ENCODE peak calls at places on chromosome 14, in six cellular contexts. T, L, Y, N, I and B are unnamed samples.

GRCh38 chr14:73237219-73237785 is at the start of gene PAPLN:
- DNase-seq in T (no peak), L (no peak), Y (no peak), N (peak; percentile 77), I (peak; percentile 34), B (no peak)

GRCh38 chr14:95663226-95663797 is 22.9 kb upstream of the TCL1B start:
- DNase-seq in T (no peak), L (no peak), Y (no peak), N (no peak), I (no peak), B (no peak)

GRCh38 chr14:59591641-59592040 is 15.0 kb upstream of the CCDC175 start:
- DNase-seq in T (no peak), L (no peak), Y (no peak), N (no peak), I (no peak), B (no peak)

GRCh38 chr14:67577909-67578749 is 21.9 kb downstream of the PIGH start:
- DNase-seq in T (no peak), L (no peak), Y (no peak), N (no peak), I (no peak), B (no peak)

GRCh38 chr14:68898248-68899032 is 80.7 kb downstream of the ACTN1 start:
- DNase-seq in T (no peak), L (no peak), Y (no peak), N (no peak), I (no peak), B (no peak)

GRCh38 chr14:100837812-100838170 is 11.9 kb downstream of the MEG3 start:
- DNase-seq in T (no peak), L (no peak), Y (no peak), N (no peak), I (no peak), B (no peak)

GRCh38 chr14:20714593-20715250 is 26.2 kb downstream of the ANG start:
- DNase-seq in T (no peak), L (no peak), Y (peak; percentile 34), N (no peak), I (peak; percentile 41), B (no peak)

GRCh38 chr14:100711117-100711462 is 15.6 kb upstream of the DLK1 start:
- DNase-seq in T (no peak), L (no peak), Y (no peak), N (no peak), I (no peak), B (no peak)

GRCh38 chr14:89201645-89202044 is 215.4 kb downstream of the FOXN3 start:
- DNase-seq in T (no peak), L (no peak), Y (no peak), N (no peak), I (no peak), B (no peak)

GRCh38 chr14:34693228-34693939 is 21.0 kb downstream of the CFL2 start:
- DNase-seq in T (peak; percentile 94), L (no peak), Y (no peak), N (peak; percentile 70), I (peak; percentile 76), B (no peak)

GRCh38 chr14:93906341-93907329 is 20.5 kb upstream of the FAM181A start:
- DNase-seq in T (peak; percentile 86), L (peak; percentile 4), Y (peak; percentile 17), N (peak; percentile 87), I (peak; percentile 85), B (peak; percentile 57)

GRCh38 chr14:49945448-49946319 is 52.8 kb downstream of the ARF6 start:
- DNase-seq in T (no peak), L (peak; percentile 55), Y (no peak), N (no peak), I (no peak), B (no peak)

GRCh38 chr14:55599250-55599879 is 19.4 kb downstream of the KTN1 start:
- DNase-seq in T (no peak), L (no peak), Y (no peak), N (no peak), I (peak; percentile 96), B (no peak)

GRCh38 chr14:103828315-103828967 is 18.9 kb downstream of the PPP1R13B start:
- DNase-seq in T (no peak), L (no peak), Y (peak; percentile 23), N (no peak), I (no peak), B (no peak)

GRCh38 chr14:104582649-104583048 is 3.1 kb downstream of the C14orf180 start:
- DNase-seq in T (no peak), L (no peak), Y (no peak), N (no peak), I (peak; percentile 26), B (no peak)

GRCh38 chr14:34098045-34098984 is 147.4 kb upstream of the EGLN3 start:
- DNase-seq in T (no peak), L (peak; percentile 58), Y (peak; percentile 29), N (peak; percentile 47), I (peak; percentile 87), B (no peak)

GRCh38 chr14:94550041-94550440 is 11.2 kb upstream of the SERPINA4 start:
- DNase-seq in T (peak; percentile 45), L (no peak), Y (no peak), N (peak; percentile 46), I (no peak), B (no peak)

GRCh38 chr14:80906336-80906735 is 35.2 kb downstream of the CEP128 start:
- DNase-seq in T (no peak), L (no peak), Y (no peak), N (no peak), I (no peak), B (no peak)

GRCh38 chr14:52949711-52950409 is 990 bp downstream of the FERMT2 start:
- DNase-seq in T (no peak), L (peak; percentile 75), Y (peak; percentile 46), N (no peak), I (peak; percentile 89), B (no peak)

GRCh38 chr14:91317381-91318313 is 73.1 kb upstream of the GPR68 start:
- DNase-seq in T (no peak), L (no peak), Y (no peak), N (no peak), I (no peak), B (no peak)

GRCh38 chr14:41586237-41586636 is 20.4 kb upstream of the LRFN5 start:
- DNase-seq in T (no peak), L (no peak), Y (no peak), N (no peak), I (no peak), B (no peak)
- H3K23ac ChIP-seq in T (no peak overlapping the region), L (no peak overlapping the region), Y (no peak overlapping the region), N (no peak overlapping the region), I (no peak overlapping the region), B (no peak overlapping the region)

DNA sequence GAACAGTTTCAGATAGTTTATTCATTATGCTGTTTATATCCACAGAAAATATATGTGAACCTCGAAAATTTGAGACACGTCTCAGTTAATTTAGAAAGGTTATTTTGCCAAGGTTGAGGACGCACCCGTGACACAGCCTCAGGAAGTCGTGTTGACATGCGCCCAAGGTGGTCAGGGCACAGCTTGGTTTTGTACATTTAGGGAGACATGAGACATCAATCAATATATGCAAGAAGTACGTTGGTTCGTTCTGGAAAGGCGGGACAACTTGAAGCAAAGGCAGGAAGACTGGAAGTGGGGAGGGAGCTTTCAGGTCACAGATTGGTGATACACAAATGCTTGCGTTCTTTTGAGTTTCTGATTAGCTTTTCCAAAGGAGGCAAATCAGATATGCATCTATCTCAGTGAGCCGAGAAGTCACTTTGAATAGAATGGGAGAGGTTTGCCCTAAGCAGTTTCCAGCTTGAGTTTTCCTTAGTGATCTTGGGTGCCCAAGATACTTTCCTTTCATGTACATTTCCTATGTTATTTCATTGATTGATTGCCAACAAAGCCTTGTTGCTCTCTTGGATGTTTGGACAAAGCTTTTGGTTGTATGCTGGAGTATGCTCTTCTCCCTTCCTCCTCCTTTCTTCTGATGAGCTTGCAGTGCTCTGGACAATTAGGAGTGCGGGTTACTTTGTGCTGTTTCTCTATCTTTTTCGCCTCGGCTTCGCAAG is 3.2 kb downstream of the SNAPC1 start:
- DNase-seq in T (no peak), L (no peak), Y (no peak), N (no peak), I (no peak), B (no peak)
- H3K9ac ChIP-seq in T (peak overlapping the region; percentile 39), L (peak overlapping the region; percentile 17), Y (peak overlapping the region; percentile 57), N (peak overlapping the region; percentile 58), I (no peak overlapping the region), B (no peak overlapping the region)

GRCh38 chr14:79011920-79012204 is 841.7 kb downstream of the NRXN3 start:
- DNase-seq in T (no peak), L (no peak), Y (no peak), N (no peak), I (peak; percentile 12), B (no peak)

GRCh38 chr14:79009286-79009685 is 839.1 kb downstream of the NRXN3 start:
- DNase-seq in T (no peak), L (no peak), Y (no peak), N (no peak), I (no peak), B (no peak)

GRCh38 chr14:79016828-79017505 is 846.8 kb downstream of the NRXN3 start:
- DNase-seq in T (no peak), L (peak; percentile 73), Y (peak; percentile 88), N (no peak), I (no peak), B (no peak)

DNA sequence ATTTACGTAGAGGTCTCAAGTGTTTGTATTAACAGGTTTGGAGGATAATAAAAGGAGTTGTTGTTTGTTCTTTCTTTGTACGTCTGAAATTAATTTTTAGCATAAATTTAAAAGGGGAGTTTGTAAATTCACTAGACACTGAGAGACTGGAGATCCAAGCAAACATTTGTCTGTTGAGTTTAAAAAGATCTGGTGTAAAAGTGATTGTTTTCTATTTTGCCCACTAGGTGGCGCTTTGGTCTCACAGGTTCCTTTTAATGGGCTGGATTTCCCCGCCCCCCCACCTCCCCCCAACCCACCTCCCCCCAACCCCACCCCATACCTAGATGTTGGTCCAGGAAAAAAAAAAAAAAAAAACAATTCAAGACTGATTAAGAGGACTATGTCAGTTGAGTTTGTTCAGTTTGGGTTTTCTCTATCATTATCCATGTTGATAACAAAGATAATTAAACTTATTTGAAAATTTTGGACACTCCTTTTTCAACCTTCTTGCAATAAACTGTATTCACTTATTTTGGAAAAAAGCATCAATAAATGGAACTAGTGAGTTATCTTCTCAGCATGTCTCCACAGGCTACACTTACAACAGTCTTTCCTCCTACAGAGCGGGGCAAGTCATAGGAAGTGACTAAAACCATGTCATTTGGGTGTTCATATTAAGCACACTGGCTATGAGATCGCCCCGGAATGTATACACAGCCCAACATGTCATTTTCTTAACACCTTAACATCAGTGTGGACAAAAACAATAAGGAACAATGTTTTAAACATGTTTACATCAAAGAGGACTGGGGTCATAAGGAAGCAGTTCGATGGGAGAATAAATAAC is 841.1 kb downstream of the NRXN3 start:
- DNase-seq in T (peak; percentile 28), L (peak; percentile 50), Y (peak; percentile 84), N (no peak), I (peak; percentile 54), B (peak; percentile 57)
- H2AFZ ChIP-seq in T (no peak overlapping the region), L (no peak overlapping the region), Y (no peak overlapping the region), N (peak overlapping the region; percentile 16), I (no peak overlapping the region), B (no peak overlapping the region)

GRCh38 chr14:74347795-74348100 is 523 bp upstream of the VRTN start:
- DNase-seq in T (no peak), L (no peak), Y (no peak), N (no peak), I (no peak), B (no peak)

GRCh38 chr14:74350211-74350943 is 2.1 kb downstream of the VRTN start:
- DNase-seq in T (no peak), L (no peak), Y (no peak), N (no peak), I (no peak), B (no peak)

GRCh38 chr14:74349757-74350156 is 1.5 kb downstream of the VRTN start:
- DNase-seq in T (no peak), L (no peak), Y (no peak), N (no peak), I (no peak), B (no peak)

GRCh38 chr14:74348241-74348734 is at the start of gene VRTN:
- DNase-seq in T (peak; percentile 66), L (no peak), Y (no peak), N (peak; percentile 72), I (no peak), B (no peak)

GRCh38 chr14:74348735-74349463 is 628 bp downstream of the VRTN start:
- DNase-seq in T (no peak), L (no peak), Y (no peak), N (no peak), I (no peak), B (no peak)
- H3K23ac ChIP-seq in T (no peak overlapping the region), L (no peak overlapping the region), Y (no peak overlapping the region), N (no peak overlapping the region), I (no peak overlapping the region), B (peak overlapping the region; percentile 58)